ENCODE peak calls at places on chromosomes 2 and 18, in nine cellular contexts. V is CD8-positive, alpha-beta T cell; R is psoas muscle; G is pancreas; A is lower lobe of right lung; Y is astrocyte; E is lung; Z is mesendoderm; W is gastrocnemius medialis. Q is an unnamed sample.
A peak's percentile ranks its signal among the peaks of the same experiment; 100 is the strongest.

GRCh38 chr18:5975111-5975622 is 79.8 kb upstream of the TMEM200C start:
- DNase-seq in V (no peak), R (no peak), G (no peak), A (no peak), Y (peak; percentile 92), E (no peak), Z (peak; percentile 55), W (no peak), Q (no peak)

GRCh38 chr2:207766697-207767460 is 2.8 kb downstream of the FZD5 start:
- DNase-seq in V (no peak), R (no peak), G (peak; percentile 82), A (peak; percentile 58), Y (no peak), E (no peak), Z (peak; percentile 81), W (no peak), Q (no peak)

GRCh38 chr2:74778381-74779371 is 55.3 kb upstream of the HK2 start:
- DNase-seq in V (no peak), R (no peak), G (no peak), A (no peak), Y (no peak), E (no peak), Z (peak; percentile 97), W (no peak), Q (no peak)

GRCh38 chr2:8028981-8029380 is 652.9 kb upstream of the ID2 start:
- DNase-seq in V (no peak), R (no peak), G (no peak), A (no peak), Y (no peak), E (no peak), Z (no peak), W (no peak), Q (no peak)

GRCh38 chr2:111209045-111209514 is 88.4 kb downstream of the BCL2L11 start:
- DNase-seq in V (no peak), R (no peak), G (no peak), A (no peak), Y (peak; percentile 94), E (no peak), Z (no peak), W (no peak), Q (no peak)

GRCh38 chr2:222000326-222000725 is 298.5 kb downstream of the PAX3 start:
- DNase-seq in V (no peak), R (no peak), G (no peak), A (no peak), Y (peak; percentile 98), E (no peak), Z (no peak), W (no peak), Q (no peak)

GRCh38 chr2:142621287-142621686 is 256.2 kb upstream of the KYNU start:
- DNase-seq in V (no peak), R (no peak), G (no peak), A (no peak), Y (no peak), E (no peak), Z (no peak), W (no peak), Q (no peak)

GRCh38 chr2:46506131-46506706 is 26.9 kb downstream of the TMEM247 start:
- DNase-seq in V (no peak), R (no peak), G (no peak), A (no peak), Y (no peak), E (no peak), Z (peak; percentile 80), W (no peak), Q (no peak)

GRCh38 chr18:41732371-41732770 is 222.7 kb upstream of the PIK3C3 start:
- DNase-seq in V (no peak), R (no peak), G (no peak), A (no peak), Y (no peak), E (no peak), Z (no peak), W (no peak), Q (no peak)

GRCh38 chr2:31919499-31919898 is 91.3 kb downstream of the MEMO1 start:
- DNase-seq in V (no peak), R (no peak), G (no peak), A (no peak), Y (no peak), E (no peak), Z (no peak), W (no peak), Q (no peak)

GRCh38 chr2:31925517-31925916 is 85.3 kb downstream of the MEMO1 start:
- DNase-seq in V (no peak), R (no peak), G (no peak), A (no peak), Y (no peak), E (no peak), Z (no peak), W (no peak), Q (no peak)

GRCh38 chr2:31922542-31923408 is 88.0 kb downstream of the MEMO1 start:
- DNase-seq in V (no peak), R (no peak), G (no peak), A (no peak), Y (no peak), E (no peak), Z (no peak), W (no peak), Q (no peak)

GRCh38 chr2:31920968-31921367 is 89.8 kb downstream of the MEMO1 start:
- DNase-seq in V (no peak), R (no peak), G (no peak), A (no peak), Y (no peak), E (no peak), Z (no peak), W (no peak), Q (no peak)

DNA sequence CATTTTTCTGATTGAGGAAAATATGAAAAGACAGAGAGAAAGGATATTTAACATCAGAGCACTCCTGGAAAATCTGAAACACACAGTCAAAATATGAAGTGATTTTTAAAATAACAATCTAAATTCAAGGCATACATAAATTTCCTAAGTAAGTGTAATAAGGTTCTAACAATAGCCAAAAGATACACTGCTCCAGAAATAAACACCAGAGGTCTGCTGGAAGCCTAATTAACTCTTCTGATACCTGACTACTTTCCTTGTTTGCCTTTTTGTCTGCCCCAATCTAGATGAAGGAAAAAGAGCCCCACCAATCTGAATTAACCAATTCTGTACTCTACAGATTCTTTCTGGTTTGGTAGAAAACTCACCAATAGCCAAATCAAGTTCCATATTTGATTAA is 87.1 kb downstream of the MEMO1 start:
- DNase-seq in V (no peak), R (no peak), G (no peak), A (no peak), Y (no peak), E (no peak), Z (no peak), W (no peak), Q (no peak)
- H3K36me3 ChIP-seq in V (no peaks in the 10 kb centered on the region), R (peaks cover 22% of the 10 kb centered on the region), G (no peaks in the 10 kb centered on the region), A (peaks cover 13% of the 10 kb centered on the region), Y (no peaks in the 10 kb centered on the region), E (peaks cover 4% of the 10 kb centered on the region), Z (no peaks in the 10 kb centered on the region), W (no peaks in the 10 kb centered on the region), Q (peaks cover 9% of the 10 kb centered on the region)

GRCh38 chr2:98501223-98501622 is 56.6 kb downstream of the INPP4A start:
- DNase-seq in V (no peak), R (no peak), G (no peak), A (no peak), Y (no peak), E (no peak), Z (no peak), W (no peak), Q (no peak)
- H3K4me1 ChIP-seq in V (peaks cover 56% of the 10 kb centered on the region), R (peaks cover 32% of the 10 kb centered on the region), G (peaks cover 11% of the 10 kb centered on the region), A (peaks cover 44% of the 10 kb centered on the region), Y (no peaks in the 10 kb centered on the region), E (peaks cover 18% of the 10 kb centered on the region), Z (peaks cover 13% of the 10 kb centered on the region), W (peaks cover 35% of the 10 kb centered on the region), Q (peaks cover 25% of the 10 kb centered on the region)

GRCh38 chr2:113167962-113168340 is 5.8 kb upstream of the PSD4 start:
- DNase-seq in V (no peak), R (no peak), G (no peak), A (no peak), Y (no peak), E (no peak), Z (no peak), W (no peak), Q (no peak)
- H3K27ac ChIP-seq in V (peak overlapping the region; percentile 57), R (no peak overlapping the region), G (peak overlapping the region; percentile 76), A (no peak overlapping the region), Y (no peak overlapping the region), E (peak overlapping the region; percentile 80), Z (no peak overlapping the region), W (no peak overlapping the region), Q (peak overlapping the region; percentile 56)

GRCh38 chr2:219538488-219539294 is 4.9 kb downstream of the CHPF start:
- DNase-seq in V (no peak), R (no peak), G (peak; percentile 75), A (no peak), Y (no peak), E (no peak), Z (no peak), W (no peak), Q (no peak)

GRCh38 chr2:219536967-219537366 is 6.6 kb downstream of the CHPF start:
- DNase-seq in V (no peak), R (no peak), G (peak; percentile 72), A (no peak), Y (no peak), E (no peak), Z (no peak), W (no peak), Q (no peak)

GRCh38 chr2:219533930-219534661 is 9.5 kb downstream of the CHPF start:
- DNase-seq in V (no peak), R (no peak), G (no peak), A (no peak), Y (no peak), E (no peak), Z (no peak), W (no peak), Q (no peak)

GRCh38 chr2:219537657-219538487 is 5.7 kb downstream of the CHPF start:
- DNase-seq in V (no peak), R (no peak), G (peak; percentile 67), A (no peak), Y (no peak), E (no peak), Z (peak; percentile 70), W (no peak), Q (no peak)

GRCh38 chr2:219536425-219536824 is 7.2 kb downstream of the CHPF start:
- DNase-seq in V (no peak), R (no peak), G (no peak), A (no peak), Y (no peak), E (no peak), Z (no peak), W (no peak), Q (no peak)
- H3K36me3 ChIP-seq in V (no peaks in the 10 kb centered on the region), R (peaks cover 29% of the 10 kb centered on the region), G (peaks cover 26% of the 10 kb centered on the region), A (peaks cover 29% of the 10 kb centered on the region), Y (peaks cover 13% of the 10 kb centered on the region), E (peaks cover 3% of the 10 kb centered on the region), Z (peaks cover 7% of the 10 kb centered on the region), W (no peaks in the 10 kb centered on the region), Q (no peaks in the 10 kb centered on the region)

DNA sequence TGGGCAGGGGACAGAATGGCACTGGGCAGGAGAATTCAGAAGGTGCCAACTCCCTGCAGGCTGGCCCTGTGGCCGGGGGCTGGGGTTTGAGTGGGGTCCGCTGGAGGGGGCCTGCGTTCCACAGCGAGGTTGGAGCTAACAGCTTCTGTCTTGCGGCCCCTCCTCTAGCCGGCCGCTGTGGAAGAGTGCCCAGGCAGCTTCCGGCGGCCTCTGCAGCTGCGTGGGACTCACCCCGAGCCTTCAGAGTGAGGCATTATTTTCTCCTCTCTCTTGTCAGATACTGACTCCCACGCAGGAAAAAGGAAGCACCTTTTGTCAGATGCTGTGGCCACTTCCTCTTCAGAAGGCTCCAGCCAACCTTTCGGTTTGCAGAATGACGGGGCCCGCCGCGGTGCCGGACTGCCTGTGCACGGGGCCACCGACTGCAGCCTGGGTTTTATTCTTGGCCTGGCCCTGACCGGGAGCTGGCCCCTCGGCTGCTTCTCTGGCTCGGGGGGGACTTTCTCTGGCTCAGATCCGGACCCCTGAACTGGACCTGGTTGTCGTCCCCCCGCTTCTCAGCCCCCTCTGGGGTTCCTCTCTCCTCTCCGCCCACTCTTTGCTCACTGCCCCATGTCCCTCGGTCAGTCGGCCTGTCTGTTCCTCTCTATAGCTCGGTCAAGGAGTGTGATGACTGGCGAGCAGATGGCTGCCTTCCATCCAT is 40.1 kb downstream of the ARHGAP25 start:
- DNase-seq in V (peak; percentile 40), R (peak; percentile 61), G (peak; percentile 53), A (peak; percentile 87), Y (no peak), E (peak; percentile 72), Z (no peak), W (peak; percentile 39), Q (no peak)
- H3K4me1 ChIP-seq in V (peaks cover 81% of the 10 kb centered on the region), R (peaks cover 7% of the 10 kb centered on the region), G (peaks cover 5% of the 10 kb centered on the region), A (peaks cover 63% of the 10 kb centered on the region), Y (peaks cover 21% of the 10 kb centered on the region), E (peaks cover 29% of the 10 kb centered on the region), Z (peaks cover 3% of the 10 kb centered on the region), W (no peaks in the 10 kb centered on the region), Q (peaks cover 77% of the 10 kb centered on the region)